ENCODE peak calls at places on chromosome 19, in four cellular contexts. J, Y, K and F are unnamed samples.
A peak's percentile ranks its signal among the peaks of the same experiment; 100 is the strongest.

GRCh38 chr19:17865364-17866311 is 5.9 kb downstream of the RPL18A start:
- DNase-seq in K (no peak), Y (no peak), J (peak; percentile 67), F (no peak)

GRCh38 chr19:1155352-1156304 is 18.4 kb downstream of the SBNO2 start:
- DNase-seq in J (no peak), K (no peak), Y (no peak), F (no peak)

GRCh38 chr19:33788676-33789075 is 8.0 kb upstream of the KCTD15 start:
- DNase-seq in J (no peak), K (no peak), Y (no peak), F (no peak)

GRCh38 chr19:40464059-40465024 is 1.2 kb downstream of the BLVRB start:
- DNase-seq in Y (peak; percentile 52), K (peak; percentile 90), J (peak; percentile 94), F (peak; percentile 94)

GRCh38 chr19:57583521-57584416 is at the start of gene ZIK1:
- DNase-seq in K (peak; percentile 94), J (peak; percentile 93), Y (peak; percentile 78), F (peak; percentile 96)

GRCh38 chr19:36939153-36939552 is 23.0 kb downstream of the ZNF568 start:
- DNase-seq in K (no peak), Y (no peak), J (peak; percentile 6), F (no peak)

GRCh38 chr19:12932392-12933286 is 872 bp downstream of the FARSA start:
- DNase-seq in J (no peak), K (no peak), Y (no peak), F (no peak)

GRCh38 chr19:56748443-56748842 is 76.9 kb upstream of the ZNF835 start:
- DNase-seq in J (peak; percentile 18), K (peak; percentile 23), Y (no peak), F (no peak)

GRCh38 chr19:51366999-51367564 is 894 bp upstream of the ETFB start:
- DNase-seq in Y (no peak), J (no peak), K (peak; percentile 40), F (peak; percentile 36)

GRCh38 chr19:40807147-40808020 is 8.4 kb downstream of the EGLN2 start:
- DNase-seq in Y (no peak), J (peak; percentile 35), K (no peak), F (no peak)

GRCh38 chr19:20367811-20368294 is 197.7 kb downstream of the ZNF737 start:
- DNase-seq in J (no peak), K (no peak), Y (no peak), F (no peak)

GRCh38 chr19:415292-415691 is 6.3 kb upstream of the C2CD4C start:
- DNase-seq in Y (no peak), K (no peak), J (no peak), F (no peak)

GRCh38 chr19:47151627-47152026 is 21.0 kb downstream of the SAE1 start:
- DNase-seq in Y (no peak), K (no peak), J (no peak), F (no peak)

GRCh38 chr19:54525636-54526035 is 23.0 kb downstream of the LAIR2 start:
- DNase-seq in Y (no peak), K (no peak), J (no peak), F (no peak)

GRCh38 chr19:29678484-29679106 is 13.3 kb downstream of the PLEKHF1 start:
- DNase-seq in Y (no peak), K (peak; percentile 63), J (no peak), F (peak; percentile 56)

GRCh38 chr19:54453921-54454780 is 5.2 kb downstream of the LENG8 start:
- DNase-seq in J (no peak), K (no peak), Y (no peak), F (no peak)

GRCh38 chr19:378706-379105 is 30.2 kb downstream of the C2CD4C start:
- DNase-seq in Y (no peak), K (no peak), J (no peak), F (peak; percentile 4)

GRCh38 chr19:13764101-13764807 is at the start of gene MRI1:
- DNase-seq in Y (no peak), K (peak; percentile 74), J (peak; percentile 82), F (peak; percentile 90)

GRCh38 chr19:51716925-51717324 is 6.9 kb downstream of the HAS1 start:
- DNase-seq in K (no peak), Y (no peak), J (no peak), F (no peak)

GRCh38 chr19:33902802-33903488 is 106.3 kb downstream of the KCTD15 start:
- DNase-seq in Y (no peak), K (no peak), J (no peak), F (no peak)

GRCh38 chr19:16442386-16443276 is 29.1 kb downstream of the EPS15L1 start:
- DNase-seq in J (no peak), Y (no peak), K (no peak), F (peak; percentile 69)

GRCh38 chr19:41577144-41577830 is 1.3 kb downstream of the CEACAM21 start:
- DNase-seq in Y (no peak), K (no peak), J (no peak), F (no peak)

GRCh38 chr19:33403221-33403972 is 29.9 kb downstream of the CEBPG start:
- DNase-seq in Y (no peak), J (no peak), K (no peak), F (no peak)

GRCh38 chr19:43908659-43909058 is 26.4 kb downstream of the ZNF45 start:
- DNase-seq in J (no peak), Y (no peak), K (no peak), F (no peak)

GRCh38 chr19:52248256-52248655 is 21.1 kb upstream of the ZNF766 start:
- DNase-seq in Y (peak; percentile 44), J (peak; percentile 62), K (peak; percentile 64), F (peak; percentile 81)